ENCODE peak calls at places on chromosomes 1 and 21, in ten cellular contexts. O is left ventricle myocardium inferior, A is H9, T is mesothelial cell of epicardium, S is HFFc6, P is transverse colon, V is A549, I is Calu3, G is prostate gland, C is heart left ventricle. Z is an unnamed sample.

GRCh38 chr1:151158311-151158710 is 1.9 kb downstream of the TNFAIP8L2 start:
- DNase-seq in O (no peak), A (no peak), T (no peak), S (no peak), P (no peak), V (no peak), I (no peak), G (no peak), C (no peak), Z (no peak)

GRCh38 chr1:93670141-93670540 is 11.5 kb downstream of the BCAR3 start:
- DNase-seq in O (peak), A (no peak), T (no peak), S (peak), P (no peak), V (peak), I (peak), G (peak), C (peak), Z (no peak)

GRCh38 chr1:191151321-191151807 is 673.7 kb upstream of the BRINP3 start:
- DNase-seq in O (peak), A (peak), T (no peak), S (no peak), P (no peak), V (no peak), I (no peak), G (no peak), C (no peak), Z (no peak)

GRCh38 chr21:36735724-36736310 is 36.9 kb downstream of the SIM2 start:
- DNase-seq in O (no peak), A (no peak), T (no peak), S (no peak), P (no peak), V (no peak), I (no peak), G (no peak), C (no peak), Z (no peak)

GRCh38 chr1:220045356-220046051 is 801 bp downstream of the EPRS1 start:
- DNase-seq in O (no peak), A (no peak), T (no peak), S (no peak), P (no peak), V (peak), I (peak), G (no peak), C (no peak), Z (no peak)

GRCh38 chr1:52665173-52666020 is 32.4 kb downstream of the SHISAL2A start:
- DNase-seq in O (no peak), A (no peak), T (no peak), S (no peak), P (no peak), V (no peak), I (no peak), G (no peak), C (no peak), Z (no peak)

GRCh38 chr21:43572443-43572842 is 86.8 kb downstream of the HSF2BP start:
- DNase-seq in O (no peak), A (no peak), T (no peak), S (no peak), P (no peak), V (no peak), I (no peak), G (no peak), C (no peak), Z (no peak)

GRCh38 chr1:237901284-237901870 is 10.7 kb upstream of the ZP4 start:
- DNase-seq in O (no peak), A (peak), T (no peak), S (peak), P (no peak), V (peak), I (peak), G (no peak), C (no peak), Z (no peak)

GRCh38 chr1:208243851-208244583 is at the start of gene PLXNA2:
- DNase-seq in O (peak), A (peak), T (peak), S (peak), P (peak), V (peak), I (peak), G (peak), C (peak), Z (peak)

GRCh38 chr1:208243522-208243850 is 698 bp downstream of the PLXNA2 start:
- DNase-seq in O (no peak), A (no peak), T (no peak), S (no peak), P (no peak), V (peak), I (no peak), G (no peak), C (no peak), Z (no peak)

GRCh38 chr1:208242186-208242585 is 2.0 kb downstream of the PLXNA2 start:
- DNase-seq in O (no peak), A (no peak), T (no peak), S (no peak), P (no peak), V (no peak), I (no peak), G (no peak), C (no peak), Z (no peak)

GRCh38 chr1:208241541-208241940 is 2.6 kb downstream of the PLXNA2 start:
- DNase-seq in O (no peak), A (no peak), T (no peak), S (no peak), P (no peak), V (no peak), I (no peak), G (no peak), C (no peak), Z (no peak)

DNA sequence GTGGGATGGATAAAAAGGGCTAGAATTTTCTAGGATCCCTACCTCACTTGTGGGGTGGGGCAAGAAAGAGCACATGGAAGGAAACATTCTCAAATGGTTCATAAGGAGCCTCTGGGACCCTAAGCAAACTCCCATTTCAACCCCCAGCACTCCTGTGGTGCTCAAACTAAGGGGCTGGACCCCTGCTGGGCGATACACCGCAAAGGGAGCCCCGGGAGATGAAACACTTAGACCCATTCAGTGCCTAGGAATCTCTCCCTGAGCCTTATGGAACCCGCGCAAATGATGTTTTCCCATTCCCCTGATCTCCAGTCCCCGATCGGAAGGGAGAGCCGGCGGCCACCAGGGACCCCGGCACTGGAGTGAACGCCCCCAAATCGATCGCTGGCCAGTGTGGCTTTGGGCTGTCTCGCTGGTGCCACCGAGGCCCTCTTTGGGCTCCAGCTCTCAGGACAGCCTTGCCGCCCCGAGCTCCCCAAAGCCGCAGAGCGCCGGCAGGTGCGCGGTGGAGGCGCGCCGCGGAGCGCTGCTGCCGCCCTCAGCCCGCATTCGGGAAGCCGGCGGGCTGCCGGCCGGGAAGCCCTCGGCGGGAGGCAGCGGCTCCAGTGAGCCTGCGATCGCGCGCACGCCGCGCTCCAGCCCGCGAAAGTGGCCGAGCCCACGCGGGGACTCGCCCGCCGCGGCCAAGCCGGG is 1.2 kb downstream of the PLXNA2 start:
- DNase-seq in O (no peak), A (no peak), T (peak), S (no peak), P (peak), V (peak), I (peak), G (no peak), C (no peak), Z (peak)
- TF ChIP-seq CTCF in O (no peak), A (peak), T (no peak), S (no peak), P (no peak), V (peak), I (no peak), G (no peak), C (peak), Z (peak)

GRCh38 chr1:119370748-119371147 is 2.2 kb downstream of the HAO2 start:
- DNase-seq in O (no peak), A (no peak), T (no peak), S (no peak), P (no peak), V (no peak), I (no peak), G (no peak), C (no peak), Z (no peak)

GRCh38 chr1:119371800-119372199 is 3.2 kb downstream of the HAO2 start:
- DNase-seq in O (no peak), A (no peak), T (no peak), S (no peak), P (no peak), V (no peak), I (no peak), G (no peak), C (no peak), Z (no peak)

GRCh38 chr1:119374208-119374877 is 5.8 kb downstream of the HAO2 start:
- DNase-seq in O (no peak), A (no peak), T (no peak), S (no peak), P (no peak), V (peak), I (no peak), G (no peak), C (no peak), Z (no peak)

GRCh38 chr1:119373465-119373864 is 4.9 kb downstream of the HAO2 start:
- DNase-seq in O (no peak), A (no peak), T (no peak), S (peak), P (no peak), V (peak), I (no peak), G (no peak), C (no peak), Z (no peak)

GRCh38 chr1:119372493-119373086 is 4.0 kb downstream of the HAO2 start:
- DNase-seq in O (no peak), A (peak), T (no peak), S (peak), P (peak), V (peak), I (peak), G (peak), C (no peak), Z (peak)
- TF ChIP-seq CTCF in O (no peak), A (peak), T (no peak), S (peak), P (peak), V (peak), I (no peak), G (peak), C (no peak), Z (peak)

DNA sequence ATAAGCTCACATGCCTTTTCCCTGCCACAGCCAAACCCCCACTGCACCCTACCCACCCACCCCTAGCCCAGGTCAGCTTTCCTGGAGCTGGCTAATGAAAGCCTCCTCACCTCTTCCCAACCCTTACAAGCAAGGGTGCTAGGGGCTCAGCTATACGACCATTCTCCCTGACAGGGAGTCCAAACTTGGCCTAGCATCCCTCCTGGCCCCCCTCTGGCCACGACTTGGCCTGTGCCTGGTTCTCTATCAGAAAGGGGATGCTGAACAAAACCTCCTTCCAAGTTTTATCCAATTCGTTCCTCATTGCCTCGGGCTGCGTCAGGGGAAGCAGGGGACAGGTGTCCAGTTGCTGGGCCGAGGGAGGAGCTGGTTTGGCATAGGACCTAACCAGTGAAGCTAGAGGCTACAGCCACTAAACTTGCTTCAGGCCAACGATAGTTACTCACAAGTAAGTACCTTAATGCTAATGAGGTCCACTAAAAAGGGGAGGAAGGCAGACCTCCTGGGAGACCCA is 8.6 kb downstream of the TMEM81 start:
- DNase-seq in O (no peak), A (no peak), T (no peak), S (no peak), P (no peak), V (no peak), I (no peak), G (no peak), C (no peak), Z (no peak)
- TF ChIP-seq CTCF in O (no peak), A (no peak), T (no peak), S (no peak), P (no peak), V (no peak), I (no peak), G (no peak), C (no peak), Z (no peak)

DNA sequence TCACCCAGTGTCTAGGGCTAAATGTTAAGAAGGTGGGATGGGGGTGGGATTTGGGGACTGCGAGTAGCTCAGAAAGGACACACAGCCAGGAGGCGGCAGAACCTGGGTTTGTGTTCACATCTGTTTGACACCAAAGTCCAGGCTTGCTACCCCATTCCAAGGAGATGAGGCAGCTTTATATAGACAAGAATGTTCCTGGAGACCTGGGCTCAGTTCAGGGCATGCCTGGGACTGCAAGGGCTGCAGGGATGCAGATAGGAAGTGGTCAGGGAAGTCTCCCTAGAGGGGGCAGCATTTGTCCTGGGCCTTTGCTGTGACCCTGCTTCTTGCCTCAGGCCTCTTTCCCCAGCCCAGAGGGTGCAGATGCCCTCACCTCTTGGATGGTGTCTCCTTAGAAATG is 16.3 kb downstream of the PADI3 start:
- DNase-seq in O (no peak), A (peak), T (no peak), S (peak), P (no peak), V (peak), I (no peak), G (no peak), C (no peak), Z (no peak)
- TF ChIP-seq CTCF in O (no peak), A (peak), T (no peak), S (no peak), P (no peak), V (no peak), I (no peak), G (no peak), C (no peak), Z (no peak)

GRCh38 chr1:172069535-172069934 is 228.2 kb downstream of the DNM3 start:
- DNase-seq in O (no peak), A (no peak), T (no peak), S (no peak), P (no peak), V (no peak), I (no peak), G (peak), C (no peak), Z (no peak)

GRCh38 chr1:172068334-172068733 is 227.0 kb downstream of the DNM3 start:
- DNase-seq in O (no peak), A (no peak), T (no peak), S (no peak), P (no peak), V (no peak), I (no peak), G (no peak), C (no peak), Z (no peak)

DNA sequence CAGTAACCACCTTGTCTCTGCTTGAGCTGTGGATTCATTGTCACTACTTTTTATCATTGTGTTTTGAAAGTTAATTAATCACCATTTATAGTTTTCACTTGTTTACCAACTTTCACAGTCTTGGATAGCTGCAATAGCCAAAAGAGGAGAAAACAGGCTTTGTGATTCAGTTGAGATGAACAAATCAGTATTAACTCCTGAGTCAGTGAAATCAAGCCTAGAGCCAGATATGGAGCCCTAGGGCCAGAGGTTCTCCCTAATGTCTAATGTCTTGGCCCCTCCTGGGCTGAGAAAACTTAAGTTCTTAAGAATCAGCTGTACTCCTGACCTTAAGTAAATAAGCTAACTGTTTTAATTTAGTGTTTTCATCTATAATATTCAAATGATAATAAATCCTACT is 228.8 kb downstream of the DNM3 start:
- DNase-seq in O (no peak), A (no peak), T (no peak), S (no peak), P (no peak), V (no peak), I (no peak), G (no peak), C (no peak), Z (no peak)
- TF ChIP-seq CTCF in O (no peak), A (no peak), T (no peak), S (no peak), P (no peak), V (no peak), I (no peak), G (no peak), C (no peak), Z (no peak)

GRCh38 chr1:44314401-44314800 is 40.7 kb downstream of the ERI3 start:
- DNase-seq in O (no peak), A (peak), T (no peak), S (no peak), P (no peak), V (no peak), I (no peak), G (no peak), C (no peak), Z (no peak)
- TF ChIP-seq CTCF in O (no peak), A (peak), T (no peak), S (no peak), P (no peak), V (peak), I (no peak), G (no peak), C (no peak), Z (no peak)

DNA sequence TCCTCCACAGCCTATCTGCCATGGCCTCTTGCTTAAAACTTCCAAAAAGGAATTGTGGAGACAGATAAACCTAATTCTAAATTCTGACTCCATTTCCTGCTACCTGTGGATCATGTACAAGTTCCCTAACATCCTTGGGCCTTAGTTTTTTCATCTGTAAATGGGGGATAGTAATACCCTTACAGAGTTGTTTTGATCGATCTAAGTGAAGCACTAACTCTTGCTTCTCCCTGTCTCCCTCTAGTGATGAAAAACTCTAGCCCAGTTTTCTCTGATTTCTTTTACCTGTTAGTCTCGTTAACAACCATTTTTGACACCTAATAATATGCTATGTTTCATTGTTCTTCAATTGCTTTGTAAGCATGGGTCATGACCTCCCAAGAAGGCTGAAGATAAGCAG is 65.9 kb downstream of the TM2D1 start:
- DNase-seq in O (no peak), A (no peak), T (no peak), S (no peak), P (no peak), V (no peak), I (no peak), G (no peak), C (no peak), Z (no peak)
- TF ChIP-seq CTCF in O (peak), A (peak), T (no peak), S (peak), P (no peak), V (peak), I (peak), G (no peak), C (no peak), Z (peak)

GRCh38 chr1:68321084-68321685 is 88.9 kb upstream of the WLS start:
- DNase-seq in O (peak), A (peak), T (peak), S (peak), P (peak), V (peak), I (peak), G (peak), C (peak), Z (peak)
- TF ChIP-seq CTCF in O (peak), A (peak), T (peak), S (peak), P (peak), V (peak), I (peak), G (peak), C (peak), Z (peak)

GRCh38 chr1:232306269-232306911 is 323.5 kb downstream of the SIPA1L2 start:
- DNase-seq in O (peak), A (peak), T (no peak), S (no peak), P (peak), V (no peak), I (no peak), G (peak), C (peak), Z (no peak)
- TF ChIP-seq CTCF in O (peak), A (peak), T (no peak), S (no peak), P (no peak), V (no peak), I (no peak), G (no peak), C (peak), Z (peak)

DNA sequence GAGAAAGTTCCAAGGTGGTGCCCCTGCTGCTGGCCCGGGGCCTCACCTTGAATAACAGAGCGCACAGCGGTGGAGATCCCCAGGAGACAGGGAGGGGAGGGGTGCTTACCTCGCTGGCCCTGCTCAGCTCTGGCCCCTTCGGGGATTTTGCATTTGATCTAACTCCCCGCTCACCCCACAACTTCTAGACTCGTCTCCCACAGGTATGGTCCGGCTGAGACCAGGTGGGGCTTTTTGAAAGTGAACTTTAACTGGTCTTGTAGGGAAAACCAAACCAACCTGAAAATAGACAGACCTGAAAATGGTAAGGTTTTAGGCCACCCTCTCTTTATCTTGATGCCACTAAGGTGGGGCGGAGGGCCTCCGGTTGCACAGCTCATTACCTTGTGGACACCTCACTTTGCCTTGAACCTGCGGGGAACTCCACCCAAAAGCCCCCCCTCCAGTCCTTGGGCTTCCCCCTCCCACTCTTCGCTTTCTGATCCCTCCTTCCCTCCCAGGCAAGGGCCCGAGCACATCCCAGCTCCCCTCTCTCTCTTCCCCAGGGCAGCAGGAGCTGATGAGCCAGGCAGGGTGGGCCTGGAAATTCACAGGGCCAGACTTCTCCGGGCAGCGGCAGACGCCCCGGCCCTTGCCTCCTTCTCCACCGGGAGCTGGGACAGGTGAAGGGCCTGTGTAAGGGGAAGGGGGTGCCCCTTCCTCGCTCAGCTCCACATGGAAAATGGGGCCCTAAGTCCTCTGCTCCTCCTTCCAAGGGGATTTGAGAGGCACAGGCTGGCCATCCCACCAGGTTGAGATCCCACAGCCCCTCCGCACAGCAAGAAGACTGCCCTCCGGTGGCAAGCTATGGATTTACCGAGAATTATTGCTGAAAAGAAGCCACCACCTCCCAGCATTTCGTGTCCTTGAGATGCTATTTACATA is 16.1 kb downstream of the TNFRSF8 start:
- DNase-seq in O (no peak), A (peak), T (peak), S (peak), P (no peak), V (peak), I (peak), G (no peak), C (no peak), Z (peak)
- TF ChIP-seq CTCF in O (peak), A (peak), T (peak), S (peak), P (peak), V (no peak), I (no peak), G (no peak), C (peak), Z (peak)